ENCODE peak calls at places on chromosomes 5 and 9, in five cellular contexts. V is upper lobe of right lung; U is heart left ventricle; L is endothelial cell of umbilical vein; K is CD4-positive, CD25-positive, alpha-beta regulatory T cell. N is an unnamed sample. For H3K36me3, the result is how much of the 10 kb centered on the place peaks cover.

GRCh38 chr5:134176523-134177196 is at the start of gene SKP1:
- DNase-seq in V (peak), U (peak), L (peak), K (peak), N (peak)

GRCh38 chr9:16563446-16563845 is 307.0 kb downstream of the BNC2 start:
- DNase-seq in V (no peak), U (no peak), L (no peak), K (no peak), N (no peak)

GRCh38 chr5:142839711-142840441 is 69.7 kb downstream of the ARHGAP26 start:
- DNase-seq in V (no peak), U (peak), L (no peak), K (no peak), N (no peak)

GRCh38 chr9:22215492-22215891 is 206.4 kb upstream of the CDKN2B start:
- DNase-seq in V (no peak), U (no peak), L (no peak), K (no peak), N (no peak)

GRCh38 chr9:98597372-98597771 is 111.4 kb downstream of the GABBR2 start:
- DNase-seq in V (no peak), U (no peak), L (no peak), K (no peak), N (peak)

GRCh38 chr5:176648467-176649194 is 1.3 kb downstream of the TSPAN17 start:
- DNase-seq in V (peak), U (no peak), L (no peak), K (peak), N (no peak)

GRCh38 chr9:16869961-16870605 is 387 bp downstream of the BNC2 start:
- DNase-seq in V (peak), U (no peak), L (peak), K (no peak), N (peak)

GRCh38 chr9:125426926-125427325 is 165.3 kb downstream of the GAPVD1 start:
- DNase-seq in V (no peak), U (peak), L (no peak), K (no peak), N (no peak)

GRCh38 chr5:39400711-39401385 is 23.9 kb downstream of the DAB2 start:
- DNase-seq in V (no peak), U (no peak), L (no peak), K (no peak), N (no peak)

GRCh38 chr5:157366741-157367684 is 93.0 kb upstream of the NIPAL4 start:
- DNase-seq in V (no peak), U (peak), L (peak), K (no peak), N (peak)

GRCh38 chr5:107576736-107577440 is 93.8 kb downstream of the EFNA5 start:
- DNase-seq in V (no peak), U (no peak), L (no peak), K (no peak), N (no peak)

GRCh38 chr5:107577551-107577950 is 93.2 kb downstream of the EFNA5 start:
- DNase-seq in V (no peak), U (no peak), L (no peak), K (no peak), N (no peak)

GRCh38 chr5:107572800-107573368 is 97.9 kb downstream of the EFNA5 start:
- DNase-seq in V (no peak), U (no peak), L (no peak), K (no peak), N (no peak)

GRCh38 chr5:107578051-107578635 is 92.6 kb downstream of the EFNA5 start:
- DNase-seq in V (no peak), U (no peak), L (no peak), K (no peak), N (no peak)

DNA sequence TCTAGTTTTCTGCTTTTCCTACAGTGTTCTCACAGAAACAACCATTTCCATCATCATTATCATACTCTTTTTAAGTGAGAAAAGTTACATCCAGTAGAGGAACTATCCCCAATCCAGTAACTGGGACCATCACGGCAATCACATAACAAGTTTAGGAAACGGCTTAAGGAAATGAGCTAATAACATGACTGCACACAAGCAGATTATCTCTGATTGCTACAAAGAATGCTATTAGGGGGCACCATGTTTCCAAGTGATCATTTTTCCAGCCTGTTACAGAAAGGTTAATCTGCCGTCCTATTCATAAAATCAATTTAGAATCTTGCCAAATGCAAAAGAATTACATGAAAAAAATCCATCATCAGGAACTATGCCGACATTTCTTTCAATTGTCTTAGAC is 94.6 kb downstream of the EFNA5 start:
- DNase-seq in V (no peak), U (no peak), L (peak), K (no peak), N (no peak)
- H3K27ac ChIP-seq in V (no peak), U (no peak), L (no peak), K (no peak), N (no peak)

DNA sequence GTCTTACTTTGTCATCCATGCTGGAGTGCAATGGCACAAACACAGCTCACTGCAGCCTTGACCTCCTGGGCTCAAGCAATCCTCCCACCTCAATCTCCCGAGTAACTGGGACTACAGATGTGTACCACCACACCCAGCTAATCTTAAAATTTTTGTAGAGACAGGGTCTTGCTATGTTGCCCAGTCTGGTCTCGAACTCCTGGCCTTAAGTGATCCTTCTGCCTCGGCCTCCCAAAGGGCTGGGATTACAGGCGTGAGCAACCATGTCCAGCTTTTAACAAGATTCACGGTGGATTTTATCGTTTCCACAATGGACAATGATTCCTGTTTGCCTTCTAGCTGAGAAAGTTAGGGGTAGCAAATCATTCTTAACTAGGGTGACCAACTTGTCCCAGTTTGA is 165.9 kb downstream of the ZNF608 start:
- DNase-seq in V (no peak), U (no peak), L (no peak), K (no peak), N (no peak)
- H3K36me3 ChIP-seq in V (under half), U (under half), L (under half), K (under half), N (under half)

GRCh38 chr5:139177809-139178581 is 20.2 kb downstream of the SIL1 start:
- DNase-seq in V (no peak), U (peak), L (no peak), K (no peak), N (no peak)

GRCh38 chr5:139178948-139179347 is 19.2 kb downstream of the SIL1 start:
- DNase-seq in V (no peak), U (peak), L (no peak), K (no peak), N (peak)

GRCh38 chr5:139180850-139181785 is 17.1 kb downstream of the SIL1 start:
- DNase-seq in V (no peak), U (no peak), L (no peak), K (no peak), N (peak)

GRCh38 chr5:139181835-139182452 is 16.2 kb downstream of the SIL1 start:
- DNase-seq in V (no peak), U (no peak), L (no peak), K (no peak), N (peak)

GRCh38 chr5:139178582-139178917 is 19.6 kb downstream of the SIL1 start:
- DNase-seq in V (no peak), U (no peak), L (no peak), K (no peak), N (no peak)
- H3K27ac ChIP-seq in V (peak), U (peak), L (no peak), K (no peak), N (no peak)

DNA sequence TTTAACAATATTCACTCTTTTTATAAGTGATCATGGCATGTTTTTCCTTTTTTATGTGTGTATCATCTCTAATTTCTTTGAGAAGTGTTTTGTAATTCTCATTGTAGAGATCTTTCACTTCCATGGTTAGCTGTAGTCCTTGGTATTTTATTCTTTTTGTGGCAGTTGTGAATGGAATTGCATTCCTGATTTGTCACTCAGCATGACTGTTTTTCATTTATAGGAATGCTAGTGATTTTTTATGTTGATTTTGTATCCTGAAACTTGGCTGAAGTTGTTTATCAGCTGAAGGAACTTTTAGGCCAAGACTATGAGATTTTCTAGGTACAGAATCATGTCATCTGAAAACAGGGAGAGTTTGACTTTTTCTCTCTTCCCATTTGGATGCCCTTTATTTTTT is 13.1 kb upstream of the SPINK13 start:
- DNase-seq in V (no peak), U (no peak), L (no peak), K (no peak), N (no peak)
- H3K36me3 ChIP-seq in V (under half), U (under half), L (under half), K (under half), N (under half)